ENCODE peak calls at places on chromosomes 4 and X, in five cellular contexts. N, C, V, H and T are unnamed samples.

GRCh38 chr4:186241616-186242015 is 14.3 kb downstream of the KLKB1 start:
- DNase-seq in H (no peak), N (no peak), V (no peak), C (no peak), T (no peak)

GRCh38 chr4:158811704-158812103 is 42.9 kb downstream of the FNIP2 start:
- DNase-seq in V (no peak), H (peak; percentile 46), C (no peak), N (no peak), T (peak; percentile 83)

GRCh38 chr4:1512738-1513660 is 106.8 kb upstream of the NKX1-1 start:
- DNase-seq in N (no peak), H (peak; percentile 14), V (no peak), C (peak; percentile 89), T (no peak)

GRCh38 chr4:105306820-105307219 is 160.1 kb downstream of the TET2 start:
- DNase-seq in C (no peak), H (no peak), V (no peak), N (no peak), T (no peak)

GRCh38 chr4:174244441-174244840 is 39.0 kb downstream of the FBXO8 start:
- DNase-seq in N (no peak), V (no peak), H (no peak), C (no peak), T (no peak)

GRCh38 chrX:120090208-120090607 is 12.7 kb upstream of the RHOXF2B start:
- DNase-seq in V (no peak), C (peak; percentile 59), N (no peak), H (no peak), T (no peak)

GRCh38 chr4:41256740-41257256 is at the start of gene UCHL1:
- DNase-seq in N (peak; percentile 66), C (peak; percentile 98), H (peak; percentile 85), V (no peak), T (no peak)

GRCh38 chrX:154366666-154367055 is 7.8 kb downstream of the FLNA start:
- DNase-seq in V (no peak), H (no peak), N (no peak), C (no peak), T (no peak)

GRCh38 chr4:113449407-113449974 is 312.0 kb downstream of the CAMK2D start:
- DNase-seq in N (no peak), H (peak; percentile 60), C (no peak), V (no peak), T (no peak)

GRCh38 chrX:2513120-2513664 is 12.4 kb upstream of the DHRSX start:
- DNase-seq in V (no peak), N (no peak), C (no peak), H (no peak), T (no peak)

GRCh38 chr4:111678466-111678865 is 466.8 kb upstream of the FAM241A start:
- DNase-seq in H (peak; percentile 65), C (no peak), N (no peak), V (no peak), T (no peak)

GRCh38 chr4:86818845-86819244 is 30.3 kb downstream of the SLC10A6 start:
- DNase-seq in H (no peak), N (no peak), C (peak; percentile 56), V (no peak), T (no peak)

GRCh38 chr4:179663641-179664431 is 2221.6 kb upstream of the AGA start:
- DNase-seq in C (no peak), V (no peak), N (no peak), H (no peak), T (no peak)

GRCh38 chr4:2249526-2249991 is 7.6 kb upstream of the HAUS3 start:
- DNase-seq in H (no peak), C (no peak), N (no peak), V (peak; percentile 50), T (peak; percentile 11)

GRCh38 chrX:1466971-1467561 is 14.4 kb upstream of the ASMTL start:
- DNase-seq in V (no peak), H (no peak), N (peak; percentile 49), C (peak; percentile 47), T (peak; percentile 77)

GRCh38 chr4:184845367-184846011 is 19.7 kb upstream of the ACSL1 start:
- DNase-seq in V (no peak), C (no peak), N (no peak), H (peak; percentile 33), T (no peak)

GRCh38 chr4:1091561-1091995 is 21.8 kb downstream of the RNF212 start:
- DNase-seq in V (peak; percentile 38), N (no peak), H (no peak), C (no peak), T (no peak)

GRCh38 chr4:27702710-27703431 is 842.2 kb downstream of the STIM2 start:
- DNase-seq in H (no peak), V (no peak), C (peak; percentile 74), N (no peak), T (no peak)
- TF ChIP-seq CTCF in H (no peak), V (no peak), C (peak; percentile 80), N (no peak), T (no peak)

DNA sequence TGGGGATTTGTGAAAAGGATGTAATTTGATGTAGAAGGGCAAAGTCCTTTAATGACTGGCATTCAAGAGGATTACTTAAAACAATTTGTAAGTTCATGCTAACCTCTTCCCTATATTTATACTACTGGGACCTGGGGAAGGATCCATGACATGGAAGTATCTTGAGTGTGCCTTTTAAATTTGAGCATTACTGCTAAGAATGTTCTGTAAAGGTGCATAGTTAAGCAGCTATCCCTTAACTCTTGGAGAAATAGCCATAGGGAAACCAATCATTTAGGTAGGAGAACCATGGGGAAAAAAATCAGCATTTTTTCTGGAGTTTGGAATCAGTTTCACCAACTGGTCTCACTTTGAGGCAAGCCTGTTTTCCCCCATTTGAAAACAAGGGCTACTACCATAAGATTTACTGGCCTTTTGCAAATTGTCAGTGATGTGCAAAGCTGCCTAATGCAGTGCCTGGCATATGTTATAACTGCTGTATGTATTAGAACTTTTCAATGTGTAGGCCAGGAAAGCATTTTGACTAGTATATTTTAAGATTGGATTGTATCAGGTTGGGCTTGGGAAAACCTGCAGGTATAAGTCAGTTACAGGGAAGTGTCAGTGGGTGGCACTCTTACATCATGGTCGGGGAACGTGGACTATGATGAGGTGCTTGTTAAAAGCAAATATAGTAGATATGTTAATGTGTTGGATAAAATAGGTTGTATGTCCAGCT is 72.1 kb downstream of the PRSS12 start:
- DNase-seq in V (no peak), C (peak; percentile 79), N (no peak), H (peak; percentile 81), T (no peak)
- H3K4me3 ChIP-seq in V (peak overlapping the region; percentile 83), C (peak overlapping the region; percentile 94), N (no peak overlapping the region), H (peak overlapping the region; percentile 82), T (no peak overlapping the region)

GRCh38 chr4:20538922-20539321 is 161.3 kb upstream of the PACRGL start:
- DNase-seq in V (no peak), H (no peak), C (no peak), N (no peak), T (no peak)

GRCh38 chr4:20543131-20543530 is 157.1 kb upstream of the PACRGL start:
- DNase-seq in V (no peak), N (no peak), C (no peak), H (no peak), T (no peak)

DNA sequence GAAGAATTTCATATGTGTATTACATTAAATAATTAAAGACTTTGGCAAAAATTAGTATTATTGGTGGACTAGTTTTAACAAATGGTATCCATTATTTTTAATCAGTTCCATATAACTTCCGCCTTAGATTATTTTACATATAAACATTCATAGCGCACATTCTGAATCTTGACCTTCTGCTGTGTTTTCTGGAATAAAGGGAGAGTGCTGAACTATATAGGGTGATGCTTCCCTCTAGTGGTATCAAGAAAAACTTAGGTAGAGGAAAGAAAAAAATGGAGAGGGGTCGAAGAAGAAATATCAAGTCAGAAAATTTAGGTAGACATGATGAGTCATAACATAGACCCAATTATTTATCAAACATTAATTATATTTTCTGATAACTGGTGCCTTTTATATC is 155.6 kb upstream of the PACRGL start:
- DNase-seq in H (peak; percentile 77), C (no peak), V (no peak), N (no peak), T (no peak)
- TF ChIP-seq CTCF in H (peak; percentile 64), C (peak; percentile 84), V (peak; percentile 30), N (peak; percentile 61), T (no peak)

GRCh38 chr4:167321299-167321698 is 87.0 kb upstream of the SPOCK3 start:
- DNase-seq in N (no peak), V (no peak), H (no peak), C (no peak), T (no peak)
- H3K4me3 ChIP-seq in N (no peak overlapping the region), V (no peak overlapping the region), H (no peak overlapping the region), C (no peak overlapping the region), T (no peak overlapping the region)